ENCODE peak calls at places on chromosomes 12 and 14, in four cellular contexts. H is H1, P is H9, R is IMR-90. M is an unnamed sample.

GRCh38 chr14:101357559-101358319 is 203.6 kb upstream of the DIO3 start:
- DNase-seq in H (no peak), P (no peak), R (no peak), M (peak; percentile 17)

GRCh38 chr12:31491819-31492598 is 98.9 kb downstream of the DENND5B start:
- DNase-seq in H (no peak), P (no peak), R (peak; percentile 85), M (peak; percentile 77)

GRCh38 chr12:11755311-11755930 is 105.9 kb downstream of the ETV6 start:
- DNase-seq in H (no peak), P (no peak), R (peak; percentile 31), M (no peak)

GRCh38 chr12:6647083-6647604 is at the start of gene ACRBP:
- DNase-seq in H (no peak), P (peak; percentile 86), R (peak; percentile 14), M (peak; percentile 64)

GRCh38 chr12:127145929-127146789 is 1120.8 kb upstream of the TMEM132C start:
- DNase-seq in H (no peak), P (peak; percentile 60), R (peak; percentile 15), M (no peak)

GRCh38 chr12:120125792-120126634 is 9.5 kb upstream of the RAB35 start:
- DNase-seq in H (no peak), P (no peak), R (peak; percentile 35), M (peak; percentile 42)

GRCh38 chr14:97802430-97802829 is 1005.2 kb downstream of the VRK1 start:
- DNase-seq in H (no peak), P (no peak), R (no peak), M (no peak)

GRCh38 chr14:63745858-63746425 is 18.1 kb upstream of the SGPP1 start:
- DNase-seq in H (no peak), P (no peak), R (no peak), M (no peak)

GRCh38 chr12:56661560-56661959 is 15.8 kb upstream of the ATP5F1B start:
- DNase-seq in H (no peak), P (no peak), R (no peak), M (no peak)

DNA sequence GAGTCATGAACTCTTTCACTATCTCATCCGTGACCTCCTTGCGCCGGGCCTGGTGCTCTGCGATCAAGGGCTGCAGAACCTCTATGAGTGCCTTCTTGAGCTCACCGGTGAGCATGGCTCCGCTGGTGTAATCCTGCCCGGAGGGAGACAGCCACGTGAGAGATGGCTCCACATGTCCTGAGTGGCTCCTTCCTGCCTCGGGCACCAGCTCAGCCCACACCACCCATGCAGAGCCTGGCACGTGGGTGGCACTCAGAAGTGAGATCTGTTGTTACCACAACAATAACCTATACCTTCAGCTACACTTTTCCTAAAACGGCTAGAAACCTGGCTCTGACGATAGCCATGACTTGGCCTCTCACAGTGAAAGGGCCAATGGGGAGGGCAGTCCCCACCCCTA is 11.8 kb downstream of the SLC25A47 start:
- DNase-seq in H (no peak), P (no peak), R (no peak), M (no peak)
- H3K56ac ChIP-seq in H (no peak overlapping the region), P (no peak overlapping the region), R (no peak overlapping the region), M (no peak overlapping the region)

DNA sequence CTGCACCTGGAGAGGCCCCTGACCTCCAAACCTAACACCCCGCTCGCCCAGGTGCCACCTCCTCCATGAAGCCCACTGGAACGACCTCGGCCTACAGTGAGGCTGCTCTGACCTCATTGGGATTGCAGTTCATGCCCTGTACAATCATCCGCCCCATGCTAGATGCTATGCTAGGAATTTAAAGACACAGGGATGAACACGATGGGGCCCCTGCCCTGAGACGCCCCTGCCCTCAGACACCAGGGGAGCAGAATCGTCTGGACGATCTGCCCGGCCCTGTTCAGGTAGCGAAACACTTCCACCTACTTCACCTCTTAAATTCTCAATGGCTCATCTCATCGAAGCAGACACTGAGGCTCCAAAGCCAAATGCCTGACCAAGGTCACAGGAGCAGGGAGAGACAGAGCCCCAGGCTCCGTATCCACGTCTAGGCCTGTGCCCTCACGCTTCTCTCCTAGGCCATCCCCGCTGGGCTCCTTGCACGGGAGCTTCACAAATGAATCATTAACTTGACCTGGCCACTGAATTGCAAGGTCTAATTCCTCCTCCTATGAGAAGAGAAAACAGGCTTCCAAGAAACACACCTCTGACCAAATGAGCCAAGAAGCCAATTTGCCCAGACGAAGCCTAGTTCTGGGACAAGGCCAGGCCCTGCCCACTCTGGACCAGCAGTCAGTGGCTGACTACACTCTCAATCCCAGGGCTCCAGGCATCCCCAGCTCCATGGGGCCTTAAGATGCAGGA is 35.2 kb downstream of the SCARB1 start:
- DNase-seq in H (no peak), P (no peak), R (peak; percentile 13), M (peak; percentile 60)
- H2BK5ac ChIP-seq in H (no peak overlapping the region), P (no peak overlapping the region), R (peak overlapping the region; percentile 78), M (no peak overlapping the region)

GRCh38 chr14:99860219-99860618 is 67.0 kb downstream of the EML1 start:
- DNase-seq in H (no peak), P (no peak), R (no peak), M (no peak)

GRCh38 chr14:99853206-99853605 is 60.0 kb downstream of the EML1 start:
- DNase-seq in H (no peak), P (no peak), R (no peak), M (no peak)

GRCh38 chr14:99855271-99855670 is 62.1 kb downstream of the EML1 start:
- DNase-seq in H (no peak), P (no peak), R (no peak), M (no peak)

GRCh38 chr14:99854831-99855230 is 61.6 kb downstream of the EML1 start:
- DNase-seq in H (no peak), P (no peak), R (no peak), M (no peak)

DNA sequence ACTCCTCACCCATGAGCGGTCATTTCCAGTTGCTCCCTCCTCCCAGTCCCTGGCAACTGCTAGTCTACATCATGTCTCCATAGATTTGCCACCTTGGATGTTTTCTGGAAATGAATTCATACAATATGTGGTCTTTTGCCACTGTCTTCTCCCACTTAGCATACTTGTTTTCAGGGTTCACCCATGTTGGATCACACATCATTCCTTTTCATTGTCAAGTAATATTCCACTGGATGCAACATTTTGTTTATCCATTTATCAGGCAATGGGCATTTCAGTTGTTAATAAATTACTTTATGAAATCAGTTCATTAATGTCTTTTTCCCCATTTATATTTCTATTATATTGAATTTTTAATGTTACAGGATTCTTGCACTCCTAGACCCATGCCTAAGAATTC is 64.3 kb downstream of the EML1 start:
- DNase-seq in H (no peak), P (no peak), R (no peak), M (no peak)
- H3K18ac ChIP-seq in H (no peak overlapping the region), P (no peak overlapping the region), R (no peak overlapping the region), M (no peak overlapping the region)

GRCh38 chr12:94195483-94195882 is 47.1 kb downstream of the PLXNC1 start:
- DNase-seq in H (no peak), P (no peak), R (no peak), M (no peak)
- H3K56ac ChIP-seq in H (no peak overlapping the region), P (no peak overlapping the region), R (no peak overlapping the region), M (no peak overlapping the region)

GRCh38 chr14:77616133-77616453 is 344 bp downstream of the SPTLC2 start:
- DNase-seq in H (no peak), P (no peak), R (no peak), M (no peak)
- H2BK5ac ChIP-seq in H (no peak overlapping the region), P (no peak overlapping the region), R (peak overlapping the region; percentile 69), M (no peak overlapping the region)

M was measured in mesendoderm.